ENCODE peak calls at places on chromosomes 7 and 10, in nine cellular contexts. B, C, I, E, L, H, G, M and Q are unnamed samples.
A peak's percentile ranks its signal among the peaks of the same experiment; 100 is the strongest.

GRCh38 chr10:87658383-87658795 is 1.3 kb upstream of the PAPSS2 start:
- DNase-seq in B (no peak), C (peak; percentile 44), I (no peak), E (no peak), L (no peak), H (no peak), G (no peak), M (no peak), Q (no peak)

GRCh38 chr7:85634951-85635350 is 448.1 kb upstream of the SEMA3D start:
- DNase-seq in B (no peak), C (no peak), I (no peak), E (no peak), L (no peak), H (no peak), G (no peak), M (no peak), Q (no peak)

GRCh38 chr7:50978633-50979215 is 196.0 kb upstream of the GRB10 start:
- DNase-seq in B (no peak), C (no peak), I (no peak), E (peak; percentile 12), L (no peak), H (no peak), G (no peak), M (no peak), Q (no peak)

GRCh38 chr7:38327597-38327996 is 54.2 kb upstream of the TARP start:
- DNase-seq in B (no peak), C (peak; percentile 57), I (no peak), E (no peak), L (no peak), H (no peak), G (no peak), M (no peak), Q (no peak)

GRCh38 chr7:149706398-149706797 is 67.0 kb downstream of the ZNF467 start:
- DNase-seq in B (no peak), C (no peak), I (no peak), E (no peak), L (no peak), H (no peak), G (no peak), M (no peak), Q (no peak)

GRCh38 chr7:19773361-19773760 is at the start of gene TMEM196:
- DNase-seq in B (peak; percentile 6), C (no peak), I (no peak), E (no peak), L (no peak), H (peak; percentile 16), G (no peak), M (no peak), Q (no peak)

GRCh38 chr10:5658871-5659618 is 7.3 kb downstream of the ASB13 start:
- DNase-seq in B (no peak), C (no peak), I (no peak), E (no peak), L (no peak), H (no peak), G (no peak), M (no peak), Q (no peak)

GRCh38 chr10:91856637-91857036 is 52.6 kb downstream of the FGFBP3 start:
- DNase-seq in B (no peak), C (peak; percentile 58), I (no peak), E (no peak), L (peak; percentile 25), H (no peak), G (peak; percentile 1), M (peak; percentile 44), Q (no peak)

GRCh38 chr10:61633665-61634064 is 29.1 kb upstream of the CABCOCO1 start:
- DNase-seq in B (no peak), C (peak; percentile 51), I (no peak), E (peak; percentile 83), L (no peak), H (no peak), G (no peak), M (peak; percentile 29), Q (no peak)

GRCh38 chr7:157397036-157397720 is 60.4 kb downstream of the DNAJB6 start:
- DNase-seq in B (no peak), C (no peak), I (no peak), E (no peak), L (no peak), H (no peak), G (no peak), M (no peak), Q (no peak)

GRCh38 chr7:100678291-100678984 is 4.9 kb downstream of the GNB2 start:
- DNase-seq in B (no peak), C (no peak), I (peak; percentile 28), E (no peak), L (peak; percentile 41), H (no peak), G (no peak), M (no peak), Q (no peak)

GRCh38 chr10:102645741-102646609 is 1.7 kb downstream of the TRIM8 start:
- DNase-seq in B (no peak), C (peak; percentile 92), I (peak; percentile 82), E (peak; percentile 97), L (peak; percentile 61), H (no peak), G (peak; percentile 67), M (peak; percentile 95), Q (peak; percentile 68)

GRCh38 chr10:105252908-105253307 is 611.8 kb downstream of the SORCS3 start:
- DNase-seq in B (no peak), C (no peak), I (no peak), E (no peak), L (no peak), H (no peak), G (no peak), M (no peak), Q (no peak)

GRCh38 chr7:47361746-47362215 is 220.1 kb downstream of the TNS3 start:
- DNase-seq in B (no peak), C (peak; percentile 22), I (no peak), E (peak; percentile 90), L (no peak), H (no peak), G (peak; percentile 76), M (peak; percentile 89), Q (no peak)

GRCh38 chr10:67608001-67608400 is 88.0 kb downstream of the CTNNA3 start:
- DNase-seq in B (no peak), C (no peak), I (no peak), E (no peak), L (no peak), H (no peak), G (no peak), M (no peak), Q (no peak)

GRCh38 chr10:48773580-48773979 is 88.9 kb downstream of the WDFY4 start:
- DNase-seq in B (no peak), C (no peak), I (no peak), E (no peak), L (peak; percentile 21), H (no peak), G (no peak), M (no peak), Q (no peak)

GRCh38 chr10:71921319-71922027 is 42.7 kb upstream of the CHST3 start:
- DNase-seq in B (peak; percentile 8), C (peak; percentile 23), I (no peak), E (no peak), L (peak; percentile 72), H (no peak), G (peak; percentile 33), M (peak; percentile 67), Q (peak; percentile 58)

GRCh38 chr7:92179393-92179924 is 517 bp upstream of the LRRD1 start:
- DNase-seq in B (no peak), C (peak; percentile 36), I (no peak), E (no peak), L (no peak), H (no peak), G (no peak), M (no peak), Q (peak; percentile 24)

GRCh38 chr10:109456566-109457361 is 466.5 kb downstream of the XPNPEP1 start:
- DNase-seq in B (peak; percentile 5), C (no peak), I (no peak), E (peak; percentile 8), L (peak; percentile 19), H (peak; percentile 26), G (no peak), M (no peak), Q (no peak)

GRCh38 chr7:27453702-27454405 is 208.8 kb downstream of the HIBADH start:
- DNase-seq in B (no peak), C (peak; percentile 6), I (no peak), E (peak; percentile 94), L (no peak), H (no peak), G (peak; percentile 19), M (peak; percentile 75), Q (no peak)

GRCh38 chr7:127885222-127885772 is 145.9 kb downstream of the LRRC4 start:
- DNase-seq in B (no peak), C (no peak), I (no peak), E (no peak), L (no peak), H (no peak), G (no peak), M (no peak), Q (no peak)

GRCh38 chr7:82527831-82528230 is 84.3 kb upstream of the CACNA2D1 start:
- DNase-seq in B (no peak), C (no peak), I (no peak), E (peak; percentile 53), L (no peak), H (no peak), G (no peak), M (peak; percentile 51), Q (no peak)

GRCh38 chr10:93600861-93601773 is at the start of gene RBP4:
- DNase-seq in B (no peak), C (peak; percentile 47), I (no peak), E (peak; percentile 39), L (peak; percentile 45), H (peak; percentile 7), G (peak; percentile 35), M (peak; percentile 43), Q (no peak)

GRCh38 chr10:52469970-52470705 is 156.1 kb downstream of the DKK1 start:
- DNase-seq in B (no peak), C (no peak), I (no peak), E (no peak), L (no peak), H (no peak), G (no peak), M (no peak), Q (no peak)

GRCh38 chr7:85341973-85342372 is 155.1 kb upstream of the SEMA3D start:
- DNase-seq in B (no peak), C (no peak), I (no peak), E (no peak), L (no peak), H (no peak), G (no peak), M (no peak), Q (no peak)

GRCh38 chr7:104985259-104985617 is 28.8 kb upstream of the KMT2E start:
- DNase-seq in B (no peak), C (no peak), I (no peak), E (no peak), L (no peak), H (no peak), G (no peak), M (no peak), Q (no peak)

GRCh38 chr10:13789448-13789829 is 202.7 kb downstream of the PRPF18 start:
- DNase-seq in B (no peak), C (peak; percentile 59), I (no peak), E (no peak), L (no peak), H (no peak), G (no peak), M (no peak), Q (no peak)

GRCh38 chr10:107031981-107032699 is 132.4 kb downstream of the SORCS1 start:
- DNase-seq in B (no peak), C (no peak), I (no peak), E (no peak), L (no peak), H (no peak), G (no peak), M (no peak), Q (no peak)

GRCh38 chr10:108303149-108303548 is 1138.6 kb upstream of the SORCS1 start:
- DNase-seq in B (no peak), C (no peak), I (no peak), E (peak; percentile 1), L (no peak), H (no peak), G (no peak), M (no peak), Q (no peak)